ENCODE peak calls at places on chromosomes 1 and 21, in nine cellular contexts. One of them, this sample, is unnamed.
A peak's percentile ranks its signal among the peaks of the same experiment; 100 is the strongest.

GRCh38 chr1:153790282-153790995 is 15.2 kb downstream of the SLC27A3 start:
- DNase-seq in left ventricle myocardium inferior: peak; percentile 84
- DNase-seq in endothelial cell of umbilical vein: peak; percentile 85
- DNase-seq in PC-9: no peak
- DNase-seq in fibroblast of lung: peak; percentile 65
- DNase-seq in naive thymus-derived CD4-positive, alpha-beta T cell: no peak
- DNase-seq in cardiac muscle cell: peak; percentile 27
- DNase-seq in tibial artery: peak; percentile 91
- DNase-seq in heart left ventricle: peak; percentile 92
- DNase-seq in this sample: peak; percentile 93

GRCh38 chr1:89757532-89757931 is 63.3 kb upstream of the LRRC8D start:
- DNase-seq in tibial artery: no peak
- DNase-seq in cardiac muscle cell: no peak
- DNase-seq in fibroblast of lung: no peak
- DNase-seq in left ventricle myocardium inferior: peak; percentile 41
- DNase-seq in heart left ventricle: peak; percentile 44
- DNase-seq in PC-9: no peak
- DNase-seq in endothelial cell of umbilical vein: peak; percentile 85
- DNase-seq in naive thymus-derived CD4-positive, alpha-beta T cell: peak; percentile 59
- DNase-seq in this sample: peak; percentile 75

GRCh38 chr21:43824883-43825609 is 35.7 kb downstream of the RRP1 start:
- DNase-seq in heart left ventricle: no peak
- DNase-seq in endothelial cell of umbilical vein: no peak
- DNase-seq in cardiac muscle cell: no peak
- DNase-seq in left ventricle myocardium inferior: no peak
- DNase-seq in PC-9: no peak
- DNase-seq in fibroblast of lung: no peak
- DNase-seq in naive thymus-derived CD4-positive, alpha-beta T cell: no peak
- DNase-seq in tibial artery: no peak
- DNase-seq in this sample: peak; percentile 61

GRCh38 chr1:247445775-247446364 is 12.0 kb downstream of the OR2B11 start:
- DNase-seq in fibroblast of lung: no peak
- DNase-seq in naive thymus-derived CD4-positive, alpha-beta T cell: no peak
- DNase-seq in heart left ventricle: peak; percentile 32
- DNase-seq in endothelial cell of umbilical vein: no peak
- DNase-seq in left ventricle myocardium inferior: no peak
- DNase-seq in PC-9: no peak
- DNase-seq in cardiac muscle cell: no peak
- DNase-seq in tibial artery: no peak
- DNase-seq in this sample: no peak

GRCh38 chr1:23521588-23521987 is 9.4 kb downstream of the E2F2 start:
- DNase-seq in PC-9: no peak
- DNase-seq in tibial artery: no peak
- DNase-seq in naive thymus-derived CD4-positive, alpha-beta T cell: no peak
- DNase-seq in heart left ventricle: no peak
- DNase-seq in fibroblast of lung: no peak
- DNase-seq in left ventricle myocardium inferior: no peak
- DNase-seq in cardiac muscle cell: no peak
- DNase-seq in endothelial cell of umbilical vein: no peak
- DNase-seq in this sample: no peak

GRCh38 chr1:5955479-5955977 is 36.7 kb downstream of the NPHP4 start:
- DNase-seq in left ventricle myocardium inferior: no peak
- DNase-seq in PC-9: no peak
- DNase-seq in fibroblast of lung: no peak
- DNase-seq in cardiac muscle cell: no peak
- DNase-seq in naive thymus-derived CD4-positive, alpha-beta T cell: no peak
- DNase-seq in heart left ventricle: no peak
- DNase-seq in tibial artery: no peak
- DNase-seq in endothelial cell of umbilical vein: no peak
- DNase-seq in this sample: no peak

GRCh38 chr21:45545691-45546531 is 3.7 kb upstream of the SLC19A1 start:
- DNase-seq in naive thymus-derived CD4-positive, alpha-beta T cell: peak; percentile 20
- DNase-seq in endothelial cell of umbilical vein: no peak
- DNase-seq in left ventricle myocardium inferior: peak; percentile 7
- DNase-seq in tibial artery: no peak
- DNase-seq in cardiac muscle cell: no peak
- DNase-seq in PC-9: no peak
- DNase-seq in fibroblast of lung: no peak
- DNase-seq in heart left ventricle: no peak
- DNase-seq in this sample: peak; percentile 71

GRCh38 chr1:218568962-218569530 is 223.9 kb downstream of the TGFB2 start:
- DNase-seq in heart left ventricle: no peak
- DNase-seq in cardiac muscle cell: no peak
- DNase-seq in left ventricle myocardium inferior: no peak
- DNase-seq in fibroblast of lung: peak; percentile 82
- DNase-seq in tibial artery: no peak
- DNase-seq in naive thymus-derived CD4-positive, alpha-beta T cell: no peak
- DNase-seq in endothelial cell of umbilical vein: peak; percentile 10
- DNase-seq in PC-9: no peak
- DNase-seq in this sample: no peak

GRCh38 chr1:60959701-60960100 is 122.7 kb upstream of the NFIA start:
- DNase-seq in heart left ventricle: no peak
- DNase-seq in cardiac muscle cell: no peak
- DNase-seq in PC-9: no peak
- DNase-seq in endothelial cell of umbilical vein: no peak
- DNase-seq in left ventricle myocardium inferior: no peak
- DNase-seq in fibroblast of lung: no peak
- DNase-seq in naive thymus-derived CD4-positive, alpha-beta T cell: no peak
- DNase-seq in tibial artery: no peak
- DNase-seq in this sample: no peak

GRCh38 chr1:223733898-223734852 is 21.8 kb downstream of the CAPN2 start:
- DNase-seq in left ventricle myocardium inferior: no peak
- DNase-seq in endothelial cell of umbilical vein: no peak
- DNase-seq in heart left ventricle: no peak
- DNase-seq in PC-9: no peak
- DNase-seq in tibial artery: no peak
- DNase-seq in fibroblast of lung: no peak
- DNase-seq in cardiac muscle cell: no peak
- DNase-seq in naive thymus-derived CD4-positive, alpha-beta T cell: no peak
- DNase-seq in this sample: no peak

GRCh38 chr1:13764533-13764932 is 64.5 kb downstream of the PRDM2 start:
- DNase-seq in endothelial cell of umbilical vein: no peak
- DNase-seq in cardiac muscle cell: no peak
- DNase-seq in naive thymus-derived CD4-positive, alpha-beta T cell: no peak
- DNase-seq in PC-9: no peak
- DNase-seq in tibial artery: no peak
- DNase-seq in fibroblast of lung: peak; percentile 70
- DNase-seq in heart left ventricle: no peak
- DNase-seq in left ventricle myocardium inferior: no peak
- DNase-seq in this sample: no peak

GRCh38 chr1:34929497-34929852 is at the start of gene DLGAP3:
- DNase-seq in fibroblast of lung: no peak
- DNase-seq in naive thymus-derived CD4-positive, alpha-beta T cell: no peak
- DNase-seq in left ventricle myocardium inferior: no peak
- DNase-seq in PC-9: no peak
- DNase-seq in endothelial cell of umbilical vein: no peak
- DNase-seq in tibial artery: no peak
- DNase-seq in cardiac muscle cell: peak; percentile 66
- DNase-seq in heart left ventricle: no peak
- DNase-seq in this sample: no peak

GRCh38 chr1:169816617-169817016 is 21.9 kb upstream of the METTL18 start:
- DNase-seq in endothelial cell of umbilical vein: no peak
- DNase-seq in PC-9: peak; percentile 42
- DNase-seq in fibroblast of lung: no peak
- DNase-seq in tibial artery: no peak
- DNase-seq in cardiac muscle cell: no peak
- DNase-seq in heart left ventricle: no peak
- DNase-seq in left ventricle myocardium inferior: no peak
- DNase-seq in naive thymus-derived CD4-positive, alpha-beta T cell: no peak
- DNase-seq in this sample: no peak

GRCh38 chr1:219731771-219732170 is 118.9 kb upstream of the ZC3H11B start:
- DNase-seq in heart left ventricle: no peak
- DNase-seq in fibroblast of lung: no peak
- DNase-seq in cardiac muscle cell: no peak
- DNase-seq in PC-9: no peak
- DNase-seq in endothelial cell of umbilical vein: no peak
- DNase-seq in tibial artery: no peak
- DNase-seq in naive thymus-derived CD4-positive, alpha-beta T cell: no peak
- DNase-seq in left ventricle myocardium inferior: no peak
- DNase-seq in this sample: no peak

DNA sequence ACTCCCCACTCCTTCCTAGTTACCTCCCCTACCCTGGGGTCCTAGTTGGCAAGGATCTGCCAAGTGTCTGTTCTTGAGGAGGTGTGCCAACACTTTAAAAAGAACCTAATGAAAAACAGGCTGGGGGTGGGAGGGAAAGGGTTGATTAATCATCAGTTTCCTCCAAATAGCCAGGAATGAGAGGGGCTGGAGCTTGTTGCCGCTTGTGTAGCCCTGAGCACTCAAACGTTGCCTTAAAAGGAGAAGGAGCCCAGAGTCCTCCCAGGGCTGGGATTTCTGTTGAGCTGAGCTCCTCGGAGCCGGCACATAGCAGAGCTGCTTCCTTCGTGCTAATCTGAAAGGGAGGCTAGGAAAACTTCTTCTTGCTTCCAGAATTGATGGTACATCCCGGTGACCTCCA is 15.9 kb downstream of the SHISA4 start:
- DNase-seq in cardiac muscle cell: peak; percentile 93
- DNase-seq in fibroblast of lung: peak; percentile 95
- DNase-seq in heart left ventricle: peak; percentile 60
- DNase-seq in tibial artery: peak; percentile 73
- DNase-seq in PC-9: no peak
- DNase-seq in endothelial cell of umbilical vein: peak; percentile 81
- DNase-seq in left ventricle myocardium inferior: no peak
- DNase-seq in naive thymus-derived CD4-positive, alpha-beta T cell: no peak
- DNase-seq in this sample: peak; percentile 85
- H3K4me1 ChIP-seq in cardiac muscle cell: peaks cover 63% of the 10 kb centered on the region
- H3K4me1 ChIP-seq in fibroblast of lung: peaks cover 28% of the 10 kb centered on the region
- H3K4me1 ChIP-seq in heart left ventricle: peaks cover 13% of the 10 kb centered on the region
- H3K4me1 ChIP-seq in tibial artery: peaks cover 92% of the 10 kb centered on the region
- H3K4me1 ChIP-seq in PC-9: no peaks in the 10 kb centered on the region
- H3K4me1 ChIP-seq in endothelial cell of umbilical vein: peaks cover 13% of the 10 kb centered on the region
- H3K4me1 ChIP-seq in left ventricle myocardium inferior: peaks cover 18% of the 10 kb centered on the region
- H3K4me1 ChIP-seq in naive thymus-derived CD4-positive, alpha-beta T cell: no peaks in the 10 kb centered on the region
- H3K4me1 ChIP-seq in this sample: no peaks in the 10 kb centered on the region

GRCh38 chr1:1614204-1614953 is 921 bp upstream of the MIB2 start:
- DNase-seq in tibial artery: no peak
- DNase-seq in PC-9: peak; percentile 51
- DNase-seq in left ventricle myocardium inferior: no peak
- DNase-seq in naive thymus-derived CD4-positive, alpha-beta T cell: peak; percentile 70
- DNase-seq in fibroblast of lung: peak; percentile 90
- DNase-seq in endothelial cell of umbilical vein: no peak
- DNase-seq in cardiac muscle cell: no peak
- DNase-seq in heart left ventricle: peak; percentile 18
- DNase-seq in this sample: peak; percentile 72
- H3K4me3 ChIP-seq in tibial artery: peak overlapping the region; percentile 99
- H3K4me3 ChIP-seq in PC-9: peak overlapping the region; percentile 79
- H3K4me3 ChIP-seq in left ventricle myocardium inferior: peak overlapping the region; percentile 82
- H3K4me3 ChIP-seq in naive thymus-derived CD4-positive, alpha-beta T cell: peak overlapping the region; percentile 74
- H3K4me3 ChIP-seq in fibroblast of lung: peak overlapping the region; percentile 98
- H3K4me3 ChIP-seq in endothelial cell of umbilical vein: peak overlapping the region; percentile 68
- H3K4me3 ChIP-seq in cardiac muscle cell: peak overlapping the region; percentile 83
- H3K4me3 ChIP-seq in heart left ventricle: peak overlapping the region; percentile 95
- H3K4me3 ChIP-seq in this sample: peak overlapping the region; percentile 85

GRCh38 chr1:32898056-32898455 is 3.1 kb downstream of the TMEM54 start:
- DNase-seq in cardiac muscle cell: no peak
- DNase-seq in naive thymus-derived CD4-positive, alpha-beta T cell: no peak
- DNase-seq in tibial artery: no peak
- DNase-seq in fibroblast of lung: no peak
- DNase-seq in endothelial cell of umbilical vein: no peak
- DNase-seq in left ventricle myocardium inferior: no peak
- DNase-seq in heart left ventricle: no peak
- DNase-seq in PC-9: no peak
- DNase-seq in this sample: no peak

GRCh38 chr1:32897082-32898049 is 3.8 kb downstream of the TMEM54 start:
- DNase-seq in left ventricle myocardium inferior: no peak
- DNase-seq in PC-9: no peak
- DNase-seq in naive thymus-derived CD4-positive, alpha-beta T cell: no peak
- DNase-seq in tibial artery: no peak
- DNase-seq in cardiac muscle cell: no peak
- DNase-seq in endothelial cell of umbilical vein: no peak
- DNase-seq in heart left ventricle: no peak
- DNase-seq in fibroblast of lung: no peak
- DNase-seq in this sample: no peak

GRCh38 chr1:32899586-32900296 is 1.4 kb downstream of the TMEM54 start:
- DNase-seq in heart left ventricle: no peak
- DNase-seq in fibroblast of lung: no peak
- DNase-seq in PC-9: no peak
- DNase-seq in left ventricle myocardium inferior: no peak
- DNase-seq in naive thymus-derived CD4-positive, alpha-beta T cell: no peak
- DNase-seq in cardiac muscle cell: no peak
- DNase-seq in endothelial cell of umbilical vein: no peak
- DNase-seq in tibial artery: no peak
- DNase-seq in this sample: peak; percentile 73

GRCh38 chr1:32900371-32900955 is 726 bp downstream of the TMEM54 start:
- DNase-seq in naive thymus-derived CD4-positive, alpha-beta T cell: no peak
- DNase-seq in left ventricle myocardium inferior: no peak
- DNase-seq in heart left ventricle: no peak
- DNase-seq in PC-9: no peak
- DNase-seq in endothelial cell of umbilical vein: no peak
- DNase-seq in cardiac muscle cell: no peak
- DNase-seq in fibroblast of lung: no peak
- DNase-seq in tibial artery: no peak
- DNase-seq in this sample: peak; percentile 48

DNA sequence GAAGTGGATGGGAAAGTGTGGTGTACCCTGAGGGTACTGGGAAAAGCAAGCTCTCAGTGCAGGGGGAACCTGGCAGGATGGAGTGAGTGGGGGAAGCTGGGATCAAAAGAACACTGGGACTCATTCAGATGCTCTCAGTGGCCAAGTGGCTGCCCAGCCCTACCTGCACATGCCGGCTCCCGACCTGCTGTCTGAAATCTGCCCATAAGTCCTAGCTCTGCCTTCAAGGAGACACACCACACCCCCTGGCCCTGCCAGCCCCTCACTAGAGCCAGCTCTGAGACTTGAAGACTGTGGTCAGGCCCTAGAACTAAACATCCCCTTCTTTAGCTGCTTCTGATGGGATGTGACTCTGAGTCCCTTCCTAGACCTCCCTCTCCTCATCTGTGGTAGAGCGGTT is 2.2 kb downstream of the TMEM54 start:
- DNase-seq in tibial artery: no peak
- DNase-seq in cardiac muscle cell: no peak
- DNase-seq in fibroblast of lung: no peak
- DNase-seq in naive thymus-derived CD4-positive, alpha-beta T cell: no peak
- DNase-seq in left ventricle myocardium inferior: no peak
- DNase-seq in endothelial cell of umbilical vein: no peak
- DNase-seq in PC-9: no peak
- DNase-seq in heart left ventricle: no peak
- DNase-seq in this sample: no peak
- H3K4me1 ChIP-seq in tibial artery: peaks cover 26% of the 10 kb centered on the region
- H3K4me1 ChIP-seq in cardiac muscle cell: no peaks in the 10 kb centered on the region
- H3K4me1 ChIP-seq in fibroblast of lung: no peaks in the 10 kb centered on the region
- H3K4me1 ChIP-seq in naive thymus-derived CD4-positive, alpha-beta T cell: peaks cover 5% of the 10 kb centered on the region
- H3K4me1 ChIP-seq in left ventricle myocardium inferior: peaks cover 13% of the 10 kb centered on the region
- H3K4me1 ChIP-seq in endothelial cell of umbilical vein: peaks cover 13% of the 10 kb centered on the region
- H3K4me1 ChIP-seq in PC-9: no peaks in the 10 kb centered on the region
- H3K4me1 ChIP-seq in heart left ventricle: peaks cover 7% of the 10 kb centered on the region
- H3K4me1 ChIP-seq in this sample: no peaks in the 10 kb centered on the region

DNA sequence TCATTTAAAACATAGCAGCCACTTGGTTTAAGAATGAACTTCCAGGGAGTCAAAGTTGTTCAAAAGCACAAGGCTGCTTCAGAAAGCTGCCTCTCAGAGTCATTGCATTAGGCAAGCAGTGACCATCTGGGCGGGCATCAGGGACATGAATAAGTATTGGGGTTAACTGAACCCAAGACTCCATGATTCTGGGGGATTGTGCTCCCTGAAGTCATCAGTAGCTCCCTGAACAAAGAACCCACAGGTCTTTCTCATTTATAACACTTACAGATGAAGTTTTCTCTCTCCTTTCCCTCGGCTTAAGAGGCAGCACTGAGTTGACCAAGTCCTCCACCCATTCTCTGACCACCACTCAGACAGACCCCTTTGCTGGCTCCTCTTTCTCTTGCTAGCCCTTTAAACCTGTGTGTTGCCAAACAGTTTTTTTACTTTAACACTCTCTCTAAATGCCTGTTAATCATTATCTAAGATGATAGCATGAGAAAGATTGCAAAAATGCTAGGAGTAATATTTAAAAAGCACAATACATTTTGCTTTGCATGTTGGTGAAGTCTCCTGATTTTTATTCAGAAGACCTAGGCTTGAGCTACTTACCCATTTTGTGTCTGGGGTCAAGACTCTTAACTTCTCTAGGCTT is 77.0 kb upstream of the ARHGAP29 start:
- DNase-seq in naive thymus-derived CD4-positive, alpha-beta T cell: no peak
- DNase-seq in PC-9: no peak
- DNase-seq in cardiac muscle cell: no peak
- DNase-seq in heart left ventricle: no peak
- DNase-seq in tibial artery: no peak
- DNase-seq in fibroblast of lung: no peak
- DNase-seq in left ventricle myocardium inferior: no peak
- DNase-seq in endothelial cell of umbilical vein: no peak
- DNase-seq in this sample: no peak
- H3K4me3 ChIP-seq in naive thymus-derived CD4-positive, alpha-beta T cell: no peak overlapping the region
- H3K4me3 ChIP-seq in PC-9: no peak overlapping the region
- H3K4me3 ChIP-seq in cardiac muscle cell: no peak overlapping the region
- H3K4me3 ChIP-seq in heart left ventricle: no peak overlapping the region
- H3K4me3 ChIP-seq in tibial artery: no peak overlapping the region
- H3K4me3 ChIP-seq in fibroblast of lung: no peak overlapping the region
- H3K4me3 ChIP-seq in left ventricle myocardium inferior: no peak overlapping the region
- H3K4me3 ChIP-seq in endothelial cell of umbilical vein: no peak overlapping the region
- H3K4me3 ChIP-seq in this sample: peak overlapping the region; percentile 59